ENCODE peak calls at places on chromosome 13, in five cellular contexts. F, Z, V, R and N are unnamed samples.
A peak's percentile ranks its signal among the peaks of the same experiment; 100 is the strongest.

GRCh38 chr13:99407906-99408702 is 93.2 kb upstream of the TM9SF2 start:
- DNase-seq in F (no peak), Z (no peak), V (peak; percentile 51), R (no peak), N (no peak)

GRCh38 chr13:51689597-51689996 is 105.3 kb downstream of the WDFY2 start:
- DNase-seq in F (no peak), Z (no peak), V (no peak), R (no peak), N (no peak)

GRCh38 chr13:39952244-39953233 is 297.1 kb downstream of the COG6 start:
- DNase-seq in F (no peak), Z (no peak), V (no peak), R (no peak), N (no peak)

GRCh38 chr13:94550030-94550738 is 45.8 kb downstream of the TGDS start:
- DNase-seq in F (peak; percentile 39), Z (peak; percentile 18), V (no peak), R (no peak), N (peak; percentile 5)

GRCh38 chr13:45121421-45121820 is 1.1 kb downstream of the GTF2F2 start:
- DNase-seq in F (no peak), Z (no peak), V (no peak), R (no peak), N (no peak)

GRCh38 chr13:54029226-54029625 is 1000.6 kb downstream of the OLFM4 start:
- DNase-seq in F (no peak), Z (no peak), V (no peak), R (no peak), N (no peak)

GRCh38 chr13:28597641-28598040 is 61.3 kb upstream of the POMP start:
- DNase-seq in F (no peak), Z (no peak), V (no peak), R (no peak), N (no peak)

GRCh38 chr13:77062097-77062496 is 35.1 kb upstream of the FBXL3 start:
- DNase-seq in F (no peak), Z (no peak), V (no peak), R (no peak), N (no peak)

GRCh38 chr13:99366075-99366987 is 59.1 kb upstream of the GPR183 start:
- DNase-seq in F (no peak), Z (no peak), V (no peak), R (no peak), N (no peak)

GRCh38 chr13:45219938-45220375 is 19.1 kb upstream of the KCTD4 start:
- DNase-seq in F (no peak), Z (no peak), V (no peak), R (no peak), N (peak; percentile 53)

GRCh38 chr13:99686944-99687382 is 185.7 kb downstream of the TM9SF2 start:
- DNase-seq in F (no peak), Z (no peak), V (no peak), R (no peak), N (no peak)

GRCh38 chr13:66405908-66406802 is 824.0 kb downstream of the PCDH9 start:
- DNase-seq in F (no peak), Z (peak; percentile 50), V (no peak), R (no peak), N (peak; percentile 38)

GRCh38 chr13:86900906-86901305 is 770.3 kb upstream of the SLITRK5 start:
- DNase-seq in F (no peak), Z (no peak), V (no peak), R (no peak), N (no peak)

GRCh38 chr13:27712421-27712820 is 79.9 kb upstream of the GSX1 start:
- DNase-seq in F (peak; percentile 42), Z (no peak), V (no peak), R (no peak), N (no peak)

GRCh38 chr13:99398071-99398470 is 90.9 kb upstream of the GPR183 start:
- DNase-seq in F (peak; percentile 19), Z (no peak), V (peak; percentile 48), R (no peak), N (no peak)

GRCh38 chr13:68019901-68020300 is 789.8 kb upstream of the PCDH9 start:
- DNase-seq in F (no peak), Z (no peak), V (no peak), R (no peak), N (no peak)

GRCh38 chr13:98556968-98557591 is 19.8 kb downstream of the STK24 start:
- DNase-seq in F (peak; percentile 39), Z (no peak), V (no peak), R (no peak), N (no peak)

GRCh38 chr13:99125335-99125915 is 75.2 kb upstream of the UBAC2 start:
- DNase-seq in F (no peak), Z (no peak), V (no peak), R (no peak), N (no peak)

GRCh38 chr13:110421696-110422395 is 114.8 kb downstream of the COL4A2 start:
- DNase-seq in F (no peak), Z (no peak), V (no peak), R (no peak), N (no peak)
- TF ChIP-seq POLR2AphosphoS5 in F (no peak), Z (no peak), V (no peak), R (no peak), N (no peak)

GRCh38 chr13:91698767-91699166 is 300.3 kb downstream of the GPC5 start:
- DNase-seq in F (no peak), Z (no peak), V (no peak), R (no peak), N (no peak)

GRCh38 chr13:91702411-91702810 is 304.0 kb downstream of the GPC5 start:
- DNase-seq in F (no peak), Z (no peak), V (no peak), R (no peak), N (no peak)

GRCh38 chr13:91704398-91704797 is 306.0 kb downstream of the GPC5 start:
- DNase-seq in F (no peak), Z (no peak), V (no peak), R (no peak), N (no peak)

GRCh38 chr13:91699863-91700262 is 301.4 kb downstream of the GPC5 start:
- DNase-seq in F (no peak), Z (no peak), V (no peak), R (no peak), N (no peak)

GRCh38 chr13:91701975-91702374 is 303.6 kb downstream of the GPC5 start:
- DNase-seq in F (no peak), Z (no peak), V (no peak), R (no peak), N (no peak)
- TF ChIP-seq POLR2AphosphoS5 in F (no peak), Z (no peak), V (no peak), R (no peak), N (no peak)

GRCh38 chr13:113881614-113882265 is 17.9 kb upstream of the GAS6 start:
- DNase-seq in F (peak; percentile 73), Z (peak; percentile 89), V (peak; percentile 64), R (no peak), N (no peak)

GRCh38 chr13:113882716-113883115 is 18.8 kb upstream of the GAS6 start:
- DNase-seq in F (no peak), Z (no peak), V (peak; percentile 56), R (no peak), N (no peak)

GRCh38 chr13:113880651-113881611 is 17.1 kb upstream of the GAS6 start:
- DNase-seq in F (no peak), Z (peak; percentile 79), V (peak; percentile 44), R (no peak), N (no peak)

GRCh38 chr13:113883314-113883811 is 19.5 kb upstream of the GAS6 start:
- DNase-seq in F (no peak), Z (no peak), V (peak; percentile 57), R (no peak), N (no peak)

GRCh38 chr13:113882266-113882627 is 18.4 kb upstream of the GAS6 start:
- DNase-seq in F (peak; percentile 43), Z (no peak), V (peak; percentile 64), R (no peak), N (no peak)
- TF ChIP-seq POLR2AphosphoS5 in F (peak; percentile 2), Z (no peak), V (no peak), R (peak; percentile 60), N (no peak)

DNA sequence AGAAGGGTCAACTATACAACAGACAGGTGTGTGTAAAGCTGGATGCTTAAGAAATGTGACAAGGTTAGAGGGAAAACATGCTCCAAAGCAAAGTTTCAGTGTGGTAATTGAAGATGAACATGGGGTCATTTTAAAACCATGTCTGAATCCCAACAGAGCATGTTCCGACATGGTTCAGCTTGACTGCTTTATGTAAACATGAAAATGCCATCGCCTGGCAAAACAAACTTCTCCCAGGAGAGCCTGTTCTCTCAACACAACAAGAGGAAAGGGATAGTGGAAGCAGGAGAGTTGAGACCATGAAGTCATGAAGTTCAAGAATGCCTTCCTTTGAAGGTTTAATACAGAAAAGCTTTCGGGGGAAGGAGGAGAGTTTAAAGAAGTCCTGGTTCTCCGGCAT is 85.8 kb downstream of the EPSTI1 start:
- DNase-seq in F (no peak), Z (no peak), V (no peak), R (no peak), N (no peak)
- TF ChIP-seq POLR2AphosphoS5 in F (no peak), Z (no peak), V (no peak), R (no peak), N (no peak)

GRCh38 chr13:31160857-31161582 is 684 bp downstream of the HSPH1 start:
- DNase-seq in F (peak; percentile 60), Z (peak; percentile 30), V (peak; percentile 80), R (peak; percentile 89), N (no peak)
- TF ChIP-seq POLR2AphosphoS5 in F (peak; percentile 22), Z (peak; percentile 44), V (no peak), R (peak; percentile 68), N (no peak)

GRCh38 chr13:113089693-113090414 is 15.7 kb upstream of the F7 start:
- DNase-seq in F (no peak), Z (no peak), V (no peak), R (peak; percentile 66), N (no peak)

GRCh38 chr13:113088691-113089020 is 16.9 kb upstream of the F7 start:
- DNase-seq in F (no peak), Z (no peak), V (no peak), R (peak; percentile 41), N (no peak)

GRCh38 chr13:113090806-113091205 is 14.8 kb upstream of the F7 start:
- DNase-seq in F (no peak), Z (no peak), V (no peak), R (no peak), N (no peak)

GRCh38 chr13:113091211-113091771 is 14.3 kb upstream of the F7 start:
- DNase-seq in F (no peak), Z (no peak), V (no peak), R (peak; percentile 72), N (no peak)

DNA sequence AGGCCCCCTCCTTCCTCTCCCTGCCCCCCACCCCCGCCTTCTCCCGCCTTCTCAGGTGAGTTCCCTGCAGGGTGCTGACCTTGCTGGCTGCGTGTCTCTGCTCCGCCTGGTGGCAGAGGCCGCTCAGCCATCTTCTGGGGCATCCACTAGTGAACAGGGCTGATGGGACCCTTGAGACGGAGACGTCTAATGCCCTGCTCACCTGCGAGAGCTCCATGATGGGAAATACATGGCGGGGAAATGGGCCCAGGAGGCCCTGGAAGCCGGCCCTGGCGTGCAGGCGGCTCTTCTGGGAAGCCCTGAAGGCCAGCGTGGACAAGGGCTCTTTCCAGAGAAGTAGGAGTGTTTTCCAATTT is 15.2 kb upstream of the F7 start:
- DNase-seq in F (no peak), Z (no peak), V (no peak), R (peak; percentile 19), N (no peak)
- TF ChIP-seq POLR2AphosphoS5 in F (no peak), Z (no peak), V (no peak), R (no peak), N (no peak)